ENCODE peak calls at places on chromosome 7, in nine cellular contexts. N is HTR-8/SVneo; Y is CD4-positive, alpha-beta memory T cell; P is ELR; H is H9; B is mucosa of descending colon; C is foreskin fibroblast; K is posterior cingulate gyrus; I is M059J. T is an unnamed sample.

GRCh38 chr7:43905209-43905946 is 1.0 kb downstream of the URGCP start:
- DNase-seq in N (peak), Y (no peak), P (peak), H (peak), B (peak), C (peak), K (no peak), I (peak), T (no peak)

GRCh38 chr7:138116156-138116555 is 39.9 kb downstream of the AKR1D1 start:
- DNase-seq in N (peak), Y (no peak), P (peak), H (no peak), B (no peak), C (no peak), K (no peak), I (peak), T (no peak)

GRCh38 chr7:159062596-159062995 is 82.1 kb downstream of the VIPR2 start:
- DNase-seq in N (no peak), Y (no peak), P (no peak), H (no peak), B (no peak), C (no peak), K (no peak), I (no peak), T (no peak)

GRCh38 chr7:2437136-2437535 is 33.7 kb downstream of the CHST12 start:
- DNase-seq in N (no peak), Y (no peak), P (no peak), H (no peak), B (peak), C (no peak), K (no peak), I (no peak), T (no peak)

GRCh38 chr7:81499262-81500116 is 270.4 kb downstream of the HGF start:
- DNase-seq in N (peak), Y (no peak), P (peak), H (no peak), B (peak), C (peak), K (no peak), I (peak), T (peak)

GRCh38 chr7:123616244-123616643 is 14.6 kb downstream of the ASB15 start:
- DNase-seq in N (no peak), Y (no peak), P (no peak), H (no peak), B (no peak), C (no peak), K (no peak), I (no peak), T (no peak)

GRCh38 chr7:28292826-28293528 is 112.4 kb upstream of the JAZF1 start:
- DNase-seq in N (no peak), Y (no peak), P (peak), H (no peak), B (no peak), C (no peak), K (no peak), I (peak), T (no peak)

GRCh38 chr7:12889391-12889790 is 202.0 kb downstream of the ARL4A start:
- DNase-seq in N (peak), Y (no peak), P (peak), H (no peak), B (no peak), C (no peak), K (no peak), I (peak), T (no peak)

GRCh38 chr7:114481995-114482394 is 67.4 kb downstream of the FOXP2 start:
- DNase-seq in N (peak), Y (no peak), P (peak), H (no peak), B (no peak), C (peak), K (no peak), I (no peak), T (no peak)

GRCh38 chr7:214410-215212 is 22.2 kb downstream of the FAM20C start:
- DNase-seq in N (peak), Y (no peak), P (peak), H (no peak), B (no peak), C (peak), K (no peak), I (peak), T (no peak)

GRCh38 chr7:80807166-80807900 is 111.5 kb downstream of the SEMA3C start:
- DNase-seq in N (no peak), Y (no peak), P (peak), H (no peak), B (no peak), C (no peak), K (no peak), I (peak), T (no peak)

GRCh38 chr7:148708026-148708685 is 9.5 kb downstream of the CUL1 start:
- DNase-seq in N (no peak), Y (no peak), P (no peak), H (no peak), B (no peak), C (no peak), K (no peak), I (no peak), T (no peak)

GRCh38 chr7:110921478-110922210 is 169.3 kb upstream of the LRRN3 start:
- DNase-seq in N (no peak), Y (no peak), P (no peak), H (no peak), B (no peak), C (peak), K (no peak), I (no peak), T (no peak)

GRCh38 chr7:75727881-75728592 is 10.7 kb downstream of the HIP1 start:
- DNase-seq in N (no peak), Y (peak), P (peak), H (peak), B (peak), C (no peak), K (no peak), I (peak), T (no peak)

GRCh38 chr7:106068986-106069385 is 43.1 kb downstream of the SYPL1 start:
- DNase-seq in N (no peak), Y (no peak), P (no peak), H (no peak), B (no peak), C (peak), K (no peak), I (peak), T (peak)

GRCh38 chr7:830069-830468 is 2.2 kb upstream of the SUN1 start:
- DNase-seq in N (no peak), Y (no peak), P (no peak), H (no peak), B (no peak), C (no peak), K (no peak), I (no peak), T (no peak)

GRCh38 chr7:157299613-157300405 is 37.0 kb upstream of the DNAJB6 start:
- DNase-seq in N (no peak), Y (peak), P (no peak), H (no peak), B (no peak), C (no peak), K (no peak), I (peak), T (no peak)

GRCh38 chr7:99839560-99840011 is 11.8 kb downstream of the CYP3A43 start:
- DNase-seq in N (no peak), Y (no peak), P (no peak), H (peak), B (peak), C (no peak), K (no peak), I (no peak), T (no peak)

GRCh38 chr7:131105294-131105802 is 222.3 kb upstream of the MKLN1 start:
- DNase-seq in N (peak), Y (no peak), P (peak), H (no peak), B (peak), C (no peak), K (no peak), I (peak), T (no peak)

GRCh38 chr7:101782886-101783285 is 34.5 kb upstream of the CUX1 start:
- DNase-seq in N (no peak), Y (no peak), P (no peak), H (no peak), B (no peak), C (no peak), K (no peak), I (no peak), T (no peak)

GRCh38 chr7:116984917-116985316 is 31.6 kb downstream of the ST7 start:
- DNase-seq in N (no peak), Y (peak), P (peak), H (no peak), B (no peak), C (peak), K (no peak), I (peak), T (peak)

GRCh38 chr7:77797734-77798393 is 370 bp downstream of the TMEM60 start:
- DNase-seq in N (no peak), Y (no peak), P (no peak), H (no peak), B (peak), C (no peak), K (no peak), I (no peak), T (peak)

GRCh38 chr7:151315038-151315655 is 26.5 kb upstream of the NUB1 start:
- DNase-seq in N (peak), Y (peak), P (peak), H (peak), B (peak), C (peak), K (peak), I (peak), T (peak)

GRCh38 chr7:42167206-42167913 is 69.6 kb downstream of the GLI3 start:
- DNase-seq in N (no peak), Y (no peak), P (peak), H (no peak), B (no peak), C (no peak), K (no peak), I (peak), T (no peak)

GRCh38 chr7:48497521-48497920 is 326.3 kb downstream of the ABCA13 start:
- DNase-seq in N (no peak), Y (no peak), P (no peak), H (no peak), B (no peak), C (no peak), K (no peak), I (no peak), T (no peak)

GRCh38 chr7:45874408-45875131 is 1.7 kb upstream of the CCDC201 start:
- DNase-seq in N (peak), Y (no peak), P (peak), H (no peak), B (no peak), C (peak), K (no peak), I (peak), T (no peak)

GRCh38 chr7:123492485-123492884 is 41.9 kb downstream of the IQUB start:
- DNase-seq in N (no peak), Y (no peak), P (peak), H (no peak), B (no peak), C (no peak), K (no peak), I (no peak), T (no peak)

GRCh38 chr7:128361463-128362441 is at the start of gene PRRT4:
- DNase-seq in N (no peak), Y (peak), P (peak), H (no peak), B (peak), C (no peak), K (peak), I (no peak), T (no peak)

GRCh38 chr7:104978460-104978859 is 35.5 kb upstream of the KMT2E start:
- DNase-seq in N (no peak), Y (no peak), P (no peak), H (no peak), B (peak), C (peak), K (no peak), I (no peak), T (no peak)

GRCh38 chr7:124276005-124276606 is 243.2 kb upstream of the TMEM229A start:
- DNase-seq in N (no peak), Y (no peak), P (peak), H (peak), B (peak), C (no peak), K (no peak), I (peak), T (peak)

GRCh38 chr7:148607151-148607661 is 16.6 kb downstream of the C7orf33 start:
- DNase-seq in N (no peak), Y (peak), P (no peak), H (peak), B (no peak), C (no peak), K (no peak), I (no peak), T (no peak)

GRCh38 chr7:158648168-158648567 is 56.4 kb downstream of the NCAPG2 start:
- DNase-seq in N (no peak), Y (no peak), P (no peak), H (no peak), B (no peak), C (no peak), K (no peak), I (no peak), T (no peak)

GRCh38 chr7:157044151-157044687 is 33.8 kb upstream of the MNX1 start:
- DNase-seq in N (no peak), Y (no peak), P (peak), H (no peak), B (no peak), C (no peak), K (no peak), I (no peak), T (no peak)

GRCh38 chr7:26284477-26284876 is 7.2 kb upstream of the SNX10 start:
- DNase-seq in N (no peak), Y (no peak), P (no peak), H (no peak), B (no peak), C (no peak), K (no peak), I (no peak), T (no peak)